ENCODE peak calls at places on chromosomes 11 and 22, in nine cellular contexts. E is spleen, L is bronchial epithelial cell, Q is testis, A is stomach, U is Peyer's patch, B is prostate gland, X is endodermal cell, M is BE2C. V is an unnamed sample. For H3K27me3, the result is how much of the 10 kb centered on the place peaks cover.

GRCh38 chr11:111720801-111721494 is 45.2 kb downstream of the PPP2R1B start:
- DNase-seq in E (no peak), L (no peak), Q (no peak), A (no peak), U (no peak), B (no peak), X (no peak), M (no peak), V (peak)

GRCh38 chr22:37519268-37520195 is at the start of gene CARD10:
- DNase-seq in E (no peak), L (peak), Q (peak), A (peak), U (no peak), B (no peak), X (peak), M (peak), V (peak)

GRCh38 chr11:86623041-86623621 is 49.3 kb downstream of the ME3 start:
- DNase-seq in E (no peak), L (peak), Q (no peak), A (no peak), U (no peak), B (no peak), X (no peak), M (no peak), V (no peak)

GRCh38 chr11:14422052-14422813 is 63.2 kb upstream of the RRAS2 start:
- DNase-seq in E (peak), L (peak), Q (peak), A (peak), U (peak), B (peak), X (peak), M (peak), V (peak)

GRCh38 chr11:128365044-128365443 is 222.3 kb downstream of the ETS1 start:
- DNase-seq in E (no peak), L (peak), Q (no peak), A (no peak), U (no peak), B (no peak), X (no peak), M (no peak), V (peak)

GRCh38 chr22:16717699-16718558 is 107.3 kb downstream of the XKR3 start:
- DNase-seq in E (peak), L (no peak), Q (peak), A (no peak), U (no peak), B (no peak), X (no peak), M (no peak), V (no peak)

GRCh38 chr11:69444381-69445130 is 36.9 kb upstream of the LINC01488 start:
- DNase-seq in E (peak), L (peak), Q (peak), A (no peak), U (no peak), B (peak), X (peak), M (no peak), V (peak)

GRCh38 chr11:35231074-35231473 is 92.1 kb downstream of the CD44 start:
- DNase-seq in E (no peak), L (no peak), Q (no peak), A (no peak), U (no peak), B (no peak), X (no peak), M (no peak), V (no peak)

GRCh38 chr11:118971646-118972045 is at the start of gene FOXR1:
- DNase-seq in E (no peak), L (no peak), Q (peak), A (no peak), U (no peak), B (no peak), X (no peak), M (no peak), V (no peak)

GRCh38 chr22:29855611-29856181 is 17.6 kb upstream of the ASCC2 start:
- DNase-seq in E (no peak), L (no peak), Q (peak), A (no peak), U (no peak), B (no peak), X (peak), M (no peak), V (no peak)

GRCh38 chr11:93740031-93740801 is 1.1 kb downstream of the TAF1D start:
- DNase-seq in E (peak), L (peak), Q (peak), A (no peak), U (peak), B (no peak), X (peak), M (no peak), V (peak)

GRCh38 chr11:72037554-72038311 is 39.0 kb downstream of the IL18BP start:
- DNase-seq in E (no peak), L (peak), Q (no peak), A (no peak), U (no peak), B (no peak), X (no peak), M (no peak), V (no peak)

GRCh38 chr11:124114942-124115781 is at the start of gene VWA5A:
- DNase-seq in E (peak), L (peak), Q (peak), A (peak), U (peak), B (peak), X (peak), M (peak), V (peak)

GRCh38 chr11:78085972-78086371 is 6.3 kb upstream of the NDUFC2 start:
- DNase-seq in E (no peak), L (no peak), Q (no peak), A (no peak), U (no peak), B (no peak), X (no peak), M (no peak), V (no peak)

GRCh38 chr11:87866951-87867350 is 308.3 kb downstream of the RAB38 start:
- DNase-seq in E (no peak), L (no peak), Q (no peak), A (no peak), U (no peak), B (no peak), X (no peak), M (no peak), V (no peak)

GRCh38 chr11:65417702-65418430 is 4.7 kb upstream of the NEAT1 start:
- DNase-seq in E (peak), L (peak), Q (peak), A (peak), U (peak), B (peak), X (no peak), M (no peak), V (peak)

GRCh38 chr11:7665473-7666291 is 7.6 kb downstream of the CYB5R2 start:
- DNase-seq in E (peak), L (peak), Q (peak), A (peak), U (peak), B (peak), X (peak), M (peak), V (peak)

GRCh38 chr11:104332110-104332509 is 168.2 kb upstream of the PDGFD start:
- DNase-seq in E (no peak), L (no peak), Q (peak), A (peak), U (no peak), B (no peak), X (peak), M (peak), V (peak)

GRCh38 chr11:111155021-111155420 is 90.5 kb upstream of the POU2AF2 start:
- DNase-seq in E (no peak), L (no peak), Q (no peak), A (no peak), U (no peak), B (no peak), X (no peak), M (no peak), V (no peak)

GRCh38 chr11:76602431-76602861 is 68.1 kb downstream of the LRRC32 start:
- DNase-seq in E (peak), L (no peak), Q (peak), A (no peak), U (no peak), B (no peak), X (peak), M (peak), V (no peak)

GRCh38 chr11:78310500-78310909 is 107.1 kb downstream of the GAB2 start:
- DNase-seq in E (no peak), L (no peak), Q (peak), A (peak), U (peak), B (no peak), X (no peak), M (no peak), V (peak)

GRCh38 chr11:12144306-12145174 is 34.1 kb downstream of the MICAL2 start:
- DNase-seq in E (peak), L (no peak), Q (peak), A (peak), U (no peak), B (no peak), X (no peak), M (no peak), V (no peak)

GRCh38 chr11:79087238-79087956 is 353.4 kb downstream of the TENM4 start:
- DNase-seq in E (no peak), L (peak), Q (no peak), A (no peak), U (no peak), B (peak), X (peak), M (no peak), V (peak)

GRCh38 chr22:45919504-45920286 is 57.3 kb downstream of the WNT7B start:
- DNase-seq in E (no peak), L (peak), Q (no peak), A (peak), U (no peak), B (peak), X (no peak), M (no peak), V (no peak)

GRCh38 chr22:19619144-19620009 is 94.9 kb upstream of the SEPTIN5 start:
- DNase-seq in E (no peak), L (no peak), Q (no peak), A (no peak), U (peak), B (no peak), X (no peak), M (no peak), V (no peak)

GRCh38 chr11:35302388-35302787 is 117.0 kb downstream of the SLC1A2 start:
- DNase-seq in E (no peak), L (peak), Q (no peak), A (no peak), U (no peak), B (no peak), X (no peak), M (no peak), V (no peak)

GRCh38 chr11:3838504-3838903 is 2.3 kb downstream of the RHOG start:
- DNase-seq in E (no peak), L (no peak), Q (no peak), A (no peak), U (no peak), B (no peak), X (no peak), M (no peak), V (no peak)

GRCh38 chr22:40348025-40348658 is 1.8 kb downstream of the ADSL start:
- DNase-seq in E (peak), L (peak), Q (peak), A (peak), U (peak), B (peak), X (peak), M (peak), V (peak)
- TF ChIP-seq CTCF in E (peak), L (peak), Q (peak), A (peak), U (peak), B (peak), X (peak), M (peak), V (peak)

GRCh38 chr11:60842688-60843605 is 1.0 kb downstream of the CCDC86 start:
- DNase-seq in E (no peak), L (peak), Q (no peak), A (no peak), U (no peak), B (no peak), X (no peak), M (no peak), V (no peak)

GRCh38 chr11:60844870-60845221 is 2.9 kb downstream of the CCDC86 start:
- DNase-seq in E (no peak), L (no peak), Q (no peak), A (no peak), U (no peak), B (peak), X (no peak), M (no peak), V (no peak)

GRCh38 chr11:60845338-60845737 is 3.4 kb downstream of the CCDC86 start:
- DNase-seq in E (no peak), L (no peak), Q (no peak), A (no peak), U (no peak), B (no peak), X (no peak), M (no peak), V (no peak)

GRCh38 chr11:60841797-60842687 is at the start of gene CCDC86:
- DNase-seq in E (peak), L (peak), Q (peak), A (peak), U (peak), B (peak), X (peak), M (peak), V (peak)

GRCh38 chr11:60844045-60844869 is 2.3 kb downstream of the CCDC86 start:
- DNase-seq in E (no peak), L (peak), Q (no peak), A (no peak), U (no peak), B (no peak), X (no peak), M (no peak), V (no peak)
- H3K4me3 ChIP-seq in E (peak), L (no peak), Q (no peak), A (peak), U (no peak), B (no peak), X (peak), M (peak), V (no peak)

GRCh38 chr22:50531546-50532352 is 1.9 kb upstream of the TYMP start:
- DNase-seq in E (peak), L (peak), Q (no peak), A (peak), U (peak), B (peak), X (peak), M (no peak), V (peak)
- H3K27me3 ChIP-seq in E (under half), L (under half), Q (under half), A (under half), U (under half), B (under half), X (half or more), M (under half), V (under half)

DNA sequence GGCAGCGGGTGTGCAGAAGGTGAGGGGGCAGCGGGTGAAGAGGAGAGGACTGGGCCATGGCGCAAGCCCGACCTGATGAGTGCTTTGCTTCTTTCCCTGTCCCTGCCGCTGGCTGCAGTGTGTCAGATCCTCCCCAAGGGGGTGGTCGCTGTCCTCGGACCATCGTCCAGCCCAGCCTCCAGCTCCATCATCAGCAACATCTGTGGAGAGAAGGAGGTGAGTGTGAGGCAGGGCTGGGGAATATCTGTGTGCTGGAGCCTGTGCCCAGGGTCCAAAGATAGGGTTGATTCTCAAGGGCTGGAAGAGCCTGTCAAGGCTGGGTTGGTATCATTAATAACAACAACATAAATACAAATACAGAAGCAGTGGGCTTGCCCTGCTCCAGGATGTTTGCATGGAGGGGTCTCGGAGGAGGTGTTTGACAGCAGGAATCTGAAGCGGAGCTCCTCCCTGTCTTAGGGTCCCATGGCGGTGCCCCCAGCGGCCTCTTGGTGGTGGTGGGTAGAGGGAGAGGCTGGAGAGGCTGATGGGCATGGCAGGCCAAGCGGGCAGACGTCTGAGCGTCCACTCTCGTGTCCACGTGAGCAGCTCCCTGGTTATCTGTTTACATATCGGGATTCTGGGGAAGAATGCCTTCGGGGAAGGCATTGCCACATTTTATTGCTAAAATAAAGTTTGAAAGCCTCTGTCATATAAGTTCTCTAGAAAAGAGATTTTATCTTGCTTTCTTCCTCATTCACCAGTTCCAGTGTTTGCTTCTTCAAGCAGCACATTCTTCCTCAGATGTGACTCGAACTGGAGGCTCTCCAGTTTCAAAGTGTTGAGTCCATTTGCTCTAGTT is 208.4 kb upstream of the TBCEL start:
- DNase-seq in E (peak), L (no peak), Q (no peak), A (no peak), U (no peak), B (peak), X (peak), M (no peak), V (no peak)
- TF ChIP-seq CTCF in E (no peak), L (no peak), Q (no peak), A (no peak), U (no peak), B (no peak), X (peak), M (peak), V (no peak)

DNA sequence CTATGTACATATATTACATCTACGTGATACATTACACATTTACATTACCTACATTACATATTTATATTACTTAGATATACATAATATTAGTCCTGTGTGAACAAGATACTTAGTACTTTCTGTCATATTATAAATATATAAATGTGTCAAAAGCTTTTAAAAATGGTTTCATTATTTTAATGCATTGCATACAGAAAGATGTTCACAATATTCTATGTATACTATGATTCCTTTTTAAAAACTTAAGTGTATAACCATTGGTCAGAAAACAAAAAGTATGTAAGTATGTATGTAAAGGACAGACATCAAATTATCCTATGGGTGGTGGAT is 647 bp upstream of the ZW10 start:
- DNase-seq in E (no peak), L (no peak), Q (no peak), A (no peak), U (no peak), B (no peak), X (no peak), M (no peak), V (no peak)
- H3K4me3 ChIP-seq in E (peak), L (peak), Q (peak), A (peak), U (peak), B (peak), X (peak), M (peak), V (peak)

DNA sequence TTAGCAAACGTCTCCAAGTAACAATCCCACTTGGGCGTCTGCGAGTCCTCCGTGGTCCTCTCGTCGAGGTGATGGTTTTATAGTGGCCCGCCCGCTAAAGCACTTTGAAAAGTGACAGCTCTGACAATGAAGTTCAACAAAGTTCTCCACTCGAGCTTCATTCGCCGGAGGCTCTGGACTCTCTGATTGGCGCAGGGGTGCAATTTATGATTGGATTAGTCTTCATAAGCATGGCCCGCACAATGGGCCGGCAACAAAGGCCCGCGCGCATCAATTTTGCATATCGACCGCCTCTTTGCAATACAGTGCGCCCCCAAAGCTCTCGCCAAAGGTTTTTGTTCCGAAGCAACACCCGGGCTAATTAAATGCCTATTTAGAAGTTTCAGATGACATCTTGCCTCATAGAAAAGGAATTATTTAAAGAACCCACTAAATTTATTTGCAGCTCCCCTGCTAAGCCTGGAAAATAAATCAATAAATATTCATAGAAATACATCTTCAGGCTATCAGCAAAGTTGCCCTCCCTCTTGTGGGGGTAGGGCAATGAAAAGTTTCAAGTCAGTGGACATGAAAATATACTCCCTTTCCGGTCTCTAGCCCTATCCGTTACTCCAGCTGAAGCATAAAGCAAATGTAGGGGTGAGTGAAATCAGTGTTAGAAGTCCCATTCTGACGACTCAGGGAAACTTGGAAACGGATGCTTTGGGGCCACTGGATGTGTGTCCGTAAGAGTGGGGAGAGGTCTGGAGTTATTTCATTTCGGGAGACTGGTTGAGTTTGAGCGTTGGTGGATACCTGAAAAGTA is at the start of gene DBX1:
- DNase-seq in E (no peak), L (no peak), Q (no peak), A (no peak), U (no peak), B (no peak), X (no peak), M (no peak), V (no peak)
- H3K27me3 ChIP-seq in E (half or more), L (half or more), Q (under half), A (half or more), U (under half), B (half or more), X (half or more), M (half or more), V (half or more)

DNA sequence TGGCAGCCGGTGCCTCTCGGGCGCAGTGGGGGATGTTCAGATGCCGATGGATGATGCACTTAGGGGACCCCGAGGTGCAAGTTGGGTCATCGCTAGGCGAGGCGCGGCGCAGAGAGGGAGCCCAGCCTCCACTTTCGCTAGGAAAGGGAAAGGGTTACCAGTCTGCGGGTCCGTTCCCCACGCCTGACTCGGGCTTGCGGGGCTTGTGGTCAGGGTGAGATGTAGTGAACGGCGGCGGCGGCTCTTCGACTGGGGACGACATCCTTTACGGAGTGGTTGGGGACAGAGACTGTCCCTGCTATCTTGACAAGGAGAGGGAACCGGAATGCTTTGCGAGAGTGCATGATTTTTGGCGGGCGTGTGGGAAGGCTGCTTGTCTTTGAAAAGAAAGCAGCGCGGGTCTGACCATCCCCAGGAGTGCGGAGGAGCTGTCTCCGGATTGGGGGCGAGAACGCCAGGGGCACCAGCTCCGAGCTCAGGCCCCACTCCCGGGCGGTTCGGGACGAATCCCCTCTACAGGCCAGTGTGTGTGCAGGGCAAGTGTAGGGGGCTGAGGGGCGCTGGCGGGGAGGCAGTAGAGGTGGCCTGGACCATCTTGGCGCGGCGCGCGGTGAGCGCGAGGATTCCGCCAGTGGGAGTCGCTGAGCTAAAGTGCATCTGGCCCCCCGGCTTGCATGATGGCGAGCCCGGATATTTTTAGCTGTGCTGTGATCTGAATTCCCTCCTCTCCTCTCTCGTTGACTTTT is 1.1 kb downstream of the FAT3 start:
- DNase-seq in E (no peak), L (no peak), Q (peak), A (no peak), U (no peak), B (peak), X (peak), M (peak), V (peak)
- TF ChIP-seq CTCF in E (no peak), L (no peak), Q (no peak), A (no peak), U (no peak), B (no peak), X (no peak), M (peak), V (no peak)

V was measured in cardiac muscle cell.